ENCODE peak calls at places on chromosomes 3 and 15, in eight cellular contexts. M, R, P, C, F, W, I and S are unnamed samples.
A peak's percentile ranks its signal among the peaks of the same experiment; 100 is the strongest.

GRCh38 chr15:48976444-48977088 is 12.8 kb upstream of the SHC4 start:
- DNase-seq in W (no peak), M (no peak), I (no peak), F (no peak), R (no peak), P (no peak), C (no peak), S (no peak)

GRCh38 chr3:38374221-38374620 is 27.6 kb downstream of the XYLB start:
- DNase-seq in W (no peak), M (no peak), R (no peak), C (peak; percentile 26), P (no peak), F (no peak), I (no peak), S (no peak)

GRCh38 chr15:34754674-34755418 is at the start of gene GJD2:
- DNase-seq in M (peak; percentile 89), C (no peak), W (no peak), I (no peak), F (no peak), P (no peak), R (peak; percentile 73), S (no peak)

GRCh38 chr3:194995334-194995733 is 275.6 kb downstream of the XXYLT1 start:
- DNase-seq in P (no peak), F (no peak), C (no peak), W (no peak), R (no peak), I (no peak), M (no peak), S (no peak)

GRCh38 chr3:55899887-55900286 is 412.8 kb upstream of the WNT5A start:
- DNase-seq in R (peak; percentile 40), W (no peak), M (peak; percentile 46), I (no peak), C (no peak), F (no peak), P (no peak), S (peak; percentile 4)

GRCh38 chr3:122679085-122679466 is 1.6 kb upstream of the PARP14 start:
- DNase-seq in M (peak; percentile 81), P (peak; percentile 82), R (peak; percentile 76), F (peak; percentile 84), C (peak; percentile 83), I (peak; percentile 72), W (peak; percentile 80), S (peak; percentile 61)

GRCh38 chr3:138812806-138813205 is 21.9 kb downstream of the PIK3CB start:
- DNase-seq in R (no peak), M (no peak), C (no peak), P (no peak), I (no peak), F (no peak), W (no peak), S (no peak)

GRCh38 chr15:25182736-25183445 is 228.1 kb downstream of the SNRPN start:
- DNase-seq in P (no peak), C (peak; percentile 11), R (no peak), M (no peak), W (no peak), I (peak; percentile 10), F (no peak), S (no peak)

GRCh38 chr3:184546252-184546651 is 15.3 kb upstream of the EPHB3 start:
- DNase-seq in P (no peak), M (no peak), I (no peak), W (no peak), C (no peak), F (no peak), R (no peak), S (no peak)

GRCh38 chr3:190941694-190942280 is 79.3 kb upstream of the GMNC start:
- DNase-seq in P (no peak), W (no peak), I (no peak), C (no peak), F (no peak), M (peak; percentile 51), R (peak; percentile 2), S (no peak)

GRCh38 chr3:38325256-38325655 is 21.3 kb upstream of the XYLB start:
- DNase-seq in I (no peak), F (no peak), W (peak; percentile 17), C (no peak), R (no peak), P (no peak), M (no peak), S (no peak)

GRCh38 chr3:66860771-66861170 is 137.3 kb upstream of the KBTBD8 start:
- DNase-seq in M (no peak), I (no peak), R (no peak), F (no peak), W (no peak), C (no peak), P (no peak), S (no peak)

GRCh38 chr3:41200669-41201021 is 1.3 kb downstream of the CTNNB1 start:
- DNase-seq in P (no peak), C (peak; percentile 31), M (peak; percentile 53), F (no peak), I (no peak), R (peak; percentile 42), W (no peak), S (peak; percentile 10)

GRCh38 chr3:120432105-120432860 is 18.5 kb downstream of the FSTL1 start:
- DNase-seq in W (no peak), M (peak; percentile 83), F (no peak), I (no peak), R (no peak), P (peak; percentile 37), C (no peak), S (no peak)

GRCh38 chr15:85805392-85805791 is 10.7 kb upstream of the KLHL25 start:
- DNase-seq in P (no peak), C (no peak), W (no peak), M (no peak), R (no peak), I (no peak), F (no peak), S (no peak)

GRCh38 chr15:40082195-40082868 is 26.3 kb downstream of the BMF start:
- DNase-seq in C (no peak), R (no peak), M (no peak), W (no peak), P (no peak), I (no peak), F (no peak), S (no peak)

GRCh38 chr15:101539492-101539891 is 50.0 kb upstream of the PCSK6 start:
- DNase-seq in I (no peak), C (no peak), F (no peak), W (no peak), P (no peak), R (no peak), M (no peak), S (no peak)

GRCh38 chr3:79111375-79112052 is 656.3 kb downstream of the ROBO1 start:
- DNase-seq in P (no peak), I (no peak), M (no peak), F (no peak), W (no peak), C (no peak), R (no peak), S (no peak)

DNA sequence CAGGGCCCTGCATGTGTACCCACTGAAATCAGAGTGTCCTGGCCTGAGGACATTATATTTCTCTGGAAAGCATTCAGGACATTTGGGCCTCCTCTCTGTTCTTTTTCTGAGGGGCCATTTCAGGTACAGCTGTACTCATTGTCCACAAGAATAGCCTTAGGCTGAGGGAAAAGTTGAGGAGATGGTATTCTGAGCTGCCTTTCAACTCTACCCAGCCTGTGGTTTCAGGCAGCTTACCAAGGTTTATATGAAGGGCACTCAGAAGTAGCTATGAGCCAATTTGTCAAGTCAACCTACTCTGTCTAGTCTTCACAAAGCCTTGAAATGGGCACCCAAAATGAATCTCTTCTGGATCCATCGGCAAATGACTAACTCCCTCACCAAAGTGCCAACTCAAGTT is 9.4 kb downstream of the ATP13A4 start:
- DNase-seq in P (no peak), M (no peak), C (no peak), F (no peak), W (no peak), I (no peak), R (no peak), S (no peak)
- H3K27ac ChIP-seq in P (no peak overlapping the region), M (no peak overlapping the region), C (no peak overlapping the region), F (no peak overlapping the region), W (peak overlapping the region; percentile 56), I (no peak overlapping the region), R (no peak overlapping the region), S (no peak overlapping the region)

GRCh38 chr15:50358805-50359204 is 3.8 kb upstream of the GABPB1 start:
- DNase-seq in W (no peak), P (peak; percentile 79), I (no peak), M (peak; percentile 43), F (no peak), C (peak; percentile 32), R (peak; percentile 5), S (peak; percentile 28)
- TF ChIP-seq CTCF in W (no peak), P (peak; percentile 47), I (no peak), M (peak; percentile 46), F (no peak), C (no peak), R (peak; percentile 41), S (peak; percentile 39)

DNA sequence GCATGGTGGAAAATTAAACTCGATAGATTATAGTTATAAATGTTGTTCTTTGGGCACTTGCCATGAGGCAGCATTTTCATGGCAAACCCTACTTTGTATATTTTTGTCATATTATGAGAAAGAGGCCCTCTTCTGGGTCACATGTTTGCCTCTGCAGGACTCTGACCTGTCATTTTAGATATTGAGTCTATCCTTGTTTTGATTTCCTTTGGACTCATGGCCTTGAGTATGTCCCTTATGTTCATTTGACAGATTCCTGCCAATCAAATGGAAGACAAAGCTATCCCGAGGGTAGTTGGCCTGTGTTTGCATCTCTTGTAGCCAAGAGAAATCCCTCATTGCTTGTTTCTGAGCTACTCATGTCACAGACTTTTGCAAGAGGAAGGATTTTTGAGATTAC is 226.3 kb downstream of the LPP start:
- DNase-seq in R (no peak), F (no peak), P (no peak), I (no peak), W (no peak), M (no peak), C (no peak), S (no peak)
- H3K27ac ChIP-seq in R (no peak overlapping the region), F (no peak overlapping the region), P (no peak overlapping the region), I (no peak overlapping the region), W (no peak overlapping the region), M (no peak overlapping the region), C (no peak overlapping the region), S (no peak overlapping the region)

GRCh38 chr3:2920103-2920502 is 190.1 kb downstream of the IL5RA start:
- DNase-seq in R (no peak), I (no peak), C (no peak), M (no peak), P (no peak), F (no peak), W (no peak), S (no peak)

GRCh38 chr3:2927252-2927651 is 182.9 kb downstream of the IL5RA start:
- DNase-seq in P (no peak), M (no peak), F (no peak), I (no peak), R (no peak), C (no peak), W (no peak), S (no peak)

GRCh38 chr3:2923390-2923789 is 186.8 kb downstream of the IL5RA start:
- DNase-seq in F (no peak), M (no peak), I (no peak), R (no peak), W (no peak), C (no peak), P (no peak), S (no peak)

DNA sequence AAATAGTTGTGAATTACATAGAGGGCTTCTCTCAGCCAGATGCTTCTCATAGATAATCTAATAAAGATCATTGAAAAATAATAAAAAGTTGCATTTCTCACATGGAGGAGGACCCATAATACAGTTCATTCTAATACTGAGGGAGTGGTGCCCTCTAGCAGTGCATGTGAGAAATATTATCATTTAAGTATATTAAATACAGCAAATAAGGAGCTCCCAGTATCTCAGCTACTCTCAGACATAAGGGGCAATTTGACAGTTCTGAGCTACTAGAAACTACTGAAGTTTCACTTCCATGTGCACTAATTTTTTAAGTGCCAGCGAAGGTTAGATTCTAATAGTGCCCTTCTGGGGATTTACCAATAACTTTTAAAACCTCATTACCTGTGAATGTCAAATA is 188.3 kb downstream of the IL5RA start:
- DNase-seq in M (peak; percentile 21), C (no peak), P (peak; percentile 24), R (peak; percentile 38), F (no peak), W (no peak), I (no peak), S (no peak)
- TF ChIP-seq CTCF in M (peak; percentile 57), C (no peak), P (peak; percentile 40), R (peak; percentile 18), F (no peak), W (peak; percentile 20), I (peak; percentile 60), S (no peak)